ENCODE peak calls at places on chromosome 17, in eight cellular contexts. One of them, this sample, is unnamed.

GRCh38 chr17:7017827-7018200 is 5.0 kb upstream of the BCL6B start:
- DNase-seq in PC-3: no peak
- DNase-seq in fibroblast of lung: no peak
- DNase-seq in A549: no peak
- DNase-seq in bronchial epithelial cell: no peak
- DNase-seq in AG09309: no peak
- DNase-seq in body of pancreas: no peak
- DNase-seq in kidney epithelial cell: no peak
- DNase-seq in this sample: no peak

GRCh38 chr17:78359216-78359935 is 501 bp downstream of the SOCS3 start:
- DNase-seq in PC-3: no peak
- DNase-seq in fibroblast of lung: peak; percentile 55
- DNase-seq in A549: peak; percentile 64
- DNase-seq in bronchial epithelial cell: no peak
- DNase-seq in AG09309: no peak
- DNase-seq in body of pancreas: peak; percentile 38
- DNase-seq in kidney epithelial cell: no peak
- DNase-seq in this sample: no peak

GRCh38 chr17:79813826-79814623 is 17.1 kb upstream of the CBX8 start:
- DNase-seq in PC-3: no peak
- DNase-seq in fibroblast of lung: no peak
- DNase-seq in A549: no peak
- DNase-seq in bronchial epithelial cell: no peak
- DNase-seq in AG09309: no peak
- DNase-seq in body of pancreas: no peak
- DNase-seq in kidney epithelial cell: no peak
- DNase-seq in this sample: no peak

GRCh38 chr17:50056961-50057330 is 1.0 kb downstream of the ITGA3 start:
- DNase-seq in PC-3: peak; percentile 52
- DNase-seq in fibroblast of lung: peak; percentile 68
- DNase-seq in A549: peak; percentile 55
- DNase-seq in bronchial epithelial cell: no peak
- DNase-seq in AG09309: no peak
- DNase-seq in body of pancreas: no peak
- DNase-seq in kidney epithelial cell: no peak
- DNase-seq in this sample: no peak

GRCh38 chr17:36024440-36024839 is 6.7 kb upstream of the CCL23 start:
- DNase-seq in PC-3: no peak
- DNase-seq in fibroblast of lung: no peak
- DNase-seq in A549: no peak
- DNase-seq in bronchial epithelial cell: no peak
- DNase-seq in AG09309: no peak
- DNase-seq in body of pancreas: no peak
- DNase-seq in kidney epithelial cell: no peak
- DNase-seq in this sample: no peak

GRCh38 chr17:66347661-66348604 is 45.5 kb downstream of the PRKCA start:
- DNase-seq in PC-3: peak; percentile 83
- DNase-seq in fibroblast of lung: peak; percentile 56
- DNase-seq in A549: peak; percentile 57
- DNase-seq in bronchial epithelial cell: peak; percentile 54
- DNase-seq in AG09309: no peak
- DNase-seq in body of pancreas: no peak
- DNase-seq in kidney epithelial cell: no peak
- DNase-seq in this sample: no peak

GRCh38 chr17:32341141-32341856 is 674 bp downstream of the C17orf75 start:
- DNase-seq in PC-3: peak; percentile 26
- DNase-seq in fibroblast of lung: peak; percentile 29
- DNase-seq in A549: peak; percentile 70
- DNase-seq in bronchial epithelial cell: peak; percentile 47
- DNase-seq in AG09309: no peak
- DNase-seq in body of pancreas: peak; percentile 26
- DNase-seq in kidney epithelial cell: no peak
- DNase-seq in this sample: peak; percentile 68

GRCh38 chr17:50095626-50096037 is 481 bp downstream of the PDK2 start:
- DNase-seq in PC-3: no peak
- DNase-seq in fibroblast of lung: no peak
- DNase-seq in A549: no peak
- DNase-seq in bronchial epithelial cell: no peak
- DNase-seq in AG09309: no peak
- DNase-seq in body of pancreas: no peak
- DNase-seq in kidney epithelial cell: no peak
- DNase-seq in this sample: no peak

DNA sequence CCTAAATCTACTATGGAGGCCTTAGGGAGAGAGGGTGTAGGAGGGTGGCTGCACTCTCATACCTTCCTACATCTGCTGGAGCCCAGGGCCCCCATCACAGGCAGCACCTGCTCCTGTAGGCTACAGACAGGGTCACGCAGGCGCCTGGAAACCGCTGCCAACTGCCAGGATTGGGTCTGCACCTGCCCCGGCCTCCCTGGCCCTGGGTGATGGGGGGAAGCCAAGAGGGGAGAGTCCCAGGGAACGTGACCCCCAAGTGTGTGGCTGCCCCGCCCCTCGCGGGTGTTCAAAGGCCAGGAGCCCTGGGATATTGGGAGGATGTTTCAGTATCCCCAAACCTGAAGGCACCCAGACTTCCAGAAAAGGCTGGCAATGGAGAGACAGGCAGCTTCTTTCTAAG is 5.6 kb upstream of the TEX19 start:
- DNase-seq in PC-3: no peak
- DNase-seq in fibroblast of lung: no peak
- DNase-seq in A549: no peak
- DNase-seq in bronchial epithelial cell: no peak
- DNase-seq in AG09309: no peak
- DNase-seq in body of pancreas: no peak
- DNase-seq in kidney epithelial cell: no peak
- DNase-seq in this sample: no peak
- TF ChIP-seq CTCF in PC-3: no peak
- TF ChIP-seq CTCF in fibroblast of lung: no peak
- TF ChIP-seq CTCF in A549: no peak
- TF ChIP-seq CTCF in bronchial epithelial cell: no peak
- TF ChIP-seq CTCF in AG09309: no peak
- TF ChIP-seq CTCF in body of pancreas: no peak
- TF ChIP-seq CTCF in kidney epithelial cell: no peak
- TF ChIP-seq CTCF in this sample: no peak

GRCh38 chr17:82205720-82206508 is 6.7 kb downstream of the CCDC57 start:
- DNase-seq in PC-3: peak; percentile 95
- DNase-seq in fibroblast of lung: peak; percentile 81
- DNase-seq in A549: peak; percentile 94
- DNase-seq in bronchial epithelial cell: peak; percentile 99
- DNase-seq in AG09309: no peak
- DNase-seq in body of pancreas: peak; percentile 89
- DNase-seq in kidney epithelial cell: peak; percentile 55
- DNase-seq in this sample: peak; percentile 91
- H3K4me3 ChIP-seq in PC-3: peak overlapping the region; percentile 50
- H3K4me3 ChIP-seq in fibroblast of lung: peak overlapping the region; percentile 20
- H3K4me3 ChIP-seq in A549: no peak overlapping the region
- H3K4me3 ChIP-seq in bronchial epithelial cell: no peak overlapping the region
- H3K4me3 ChIP-seq in AG09309: no peak overlapping the region
- H3K4me3 ChIP-seq in body of pancreas: no peak overlapping the region
- H3K4me3 ChIP-seq in kidney epithelial cell: no peak overlapping the region
- H3K4me3 ChIP-seq in this sample: no peak overlapping the region

GRCh38 chr17:76683011-76683755 is 27.6 kb downstream of the MXRA7 start:
- DNase-seq in PC-3: no peak
- DNase-seq in fibroblast of lung: no peak
- DNase-seq in A549: no peak
- DNase-seq in bronchial epithelial cell: no peak
- DNase-seq in AG09309: no peak
- DNase-seq in body of pancreas: no peak
- DNase-seq in kidney epithelial cell: no peak
- DNase-seq in this sample: no peak
- TF ChIP-seq CTCF in PC-3: peak; percentile 49
- TF ChIP-seq CTCF in fibroblast of lung: no peak
- TF ChIP-seq CTCF in A549: peak; percentile 12
- TF ChIP-seq CTCF in bronchial epithelial cell: no peak
- TF ChIP-seq CTCF in AG09309: no peak
- TF ChIP-seq CTCF in body of pancreas: no peak
- TF ChIP-seq CTCF in kidney epithelial cell: peak; percentile 6
- TF ChIP-seq CTCF in this sample: peak; percentile 6

GRCh38 chr17:2755941-2756724 is 6.7 kb upstream of the CCDC92B start:
- DNase-seq in PC-3: no peak
- DNase-seq in fibroblast of lung: no peak
- DNase-seq in A549: no peak
- DNase-seq in bronchial epithelial cell: no peak
- DNase-seq in AG09309: no peak
- DNase-seq in body of pancreas: peak; percentile 25
- DNase-seq in kidney epithelial cell: no peak
- DNase-seq in this sample: no peak
- H3K4me3 ChIP-seq in PC-3: no peak overlapping the region
- H3K4me3 ChIP-seq in fibroblast of lung: no peak overlapping the region
- H3K4me3 ChIP-seq in A549: peak overlapping the region; percentile 56
- H3K4me3 ChIP-seq in bronchial epithelial cell: peak overlapping the region; percentile 4
- H3K4me3 ChIP-seq in AG09309: no peak overlapping the region
- H3K4me3 ChIP-seq in body of pancreas: peak overlapping the region; percentile 22
- H3K4me3 ChIP-seq in kidney epithelial cell: no peak overlapping the region
- H3K4me3 ChIP-seq in this sample: no peak overlapping the region

This sample was measured in GM12865.